ENCODE peak calls at places on chromosomes 3 and 15, in five cellular contexts. One of them, this sample, is unnamed.

GRCh38 chr3:133887951-133888703 is 7.6 kb downstream of the RAB6B start:
- DNase-seq in transverse colon: no peak
- DNase-seq in Calu3: no peak
- DNase-seq in mammary epithelial cell: no peak
- DNase-seq in lower leg skin: peak
- DNase-seq in this sample: no peak

GRCh38 chr15:94238539-94239118 is 7.3 kb downstream of the MCTP2 start:
- DNase-seq in transverse colon: no peak
- DNase-seq in Calu3: no peak
- DNase-seq in mammary epithelial cell: no peak
- DNase-seq in lower leg skin: no peak
- DNase-seq in this sample: no peak

GRCh38 chr3:114441386-114441785 is 147.6 kb downstream of the TIGIT start:
- DNase-seq in transverse colon: no peak
- DNase-seq in Calu3: no peak
- DNase-seq in mammary epithelial cell: no peak
- DNase-seq in lower leg skin: no peak
- DNase-seq in this sample: no peak

GRCh38 chr3:134487406-134487805 is 1.5 kb downstream of the CEP63 start:
- DNase-seq in transverse colon: no peak
- DNase-seq in Calu3: no peak
- DNase-seq in mammary epithelial cell: no peak
- DNase-seq in lower leg skin: no peak
- DNase-seq in this sample: no peak

GRCh38 chr15:93072440-93073394 is 16.3 kb downstream of the RGMA start:
- DNase-seq in transverse colon: peak
- DNase-seq in Calu3: peak
- DNase-seq in mammary epithelial cell: peak
- DNase-seq in lower leg skin: peak
- DNase-seq in this sample: peak

GRCh38 chr3:66483006-66483928 is 17.6 kb downstream of the LRIG1 start:
- DNase-seq in transverse colon: peak
- DNase-seq in Calu3: no peak
- DNase-seq in mammary epithelial cell: no peak
- DNase-seq in lower leg skin: peak
- DNase-seq in this sample: no peak

GRCh38 chr15:95557226-95558046 is 773.1 kb upstream of the NR2F2 start:
- DNase-seq in transverse colon: no peak
- DNase-seq in Calu3: peak
- DNase-seq in mammary epithelial cell: peak
- DNase-seq in lower leg skin: no peak
- DNase-seq in this sample: peak

GRCh38 chr15:51053571-51053970 is 41.1 kb downstream of the TNFAIP8L3 start:
- DNase-seq in transverse colon: no peak
- DNase-seq in Calu3: no peak
- DNase-seq in mammary epithelial cell: no peak
- DNase-seq in lower leg skin: no peak
- DNase-seq in this sample: no peak

GRCh38 chr3:127820871-127821853 is 1.2 kb downstream of the MGLL start:
- DNase-seq in transverse colon: peak
- DNase-seq in Calu3: no peak
- DNase-seq in mammary epithelial cell: no peak
- DNase-seq in lower leg skin: peak
- DNase-seq in this sample: no peak

GRCh38 chr3:185998136-185998535 is 60.3 kb upstream of the TRA2B start:
- DNase-seq in transverse colon: no peak
- DNase-seq in Calu3: no peak
- DNase-seq in mammary epithelial cell: no peak
- DNase-seq in lower leg skin: no peak
- DNase-seq in this sample: no peak

GRCh38 chr15:61830536-61831330 is 229.5 kb downstream of the VPS13C start:
- DNase-seq in transverse colon: no peak
- DNase-seq in Calu3: no peak
- DNase-seq in mammary epithelial cell: no peak
- DNase-seq in lower leg skin: no peak
- DNase-seq in this sample: no peak

GRCh38 chr15:76936671-76937070 is 5.1 kb downstream of the RCN2 start:
- DNase-seq in transverse colon: no peak
- DNase-seq in Calu3: no peak
- DNase-seq in mammary epithelial cell: peak
- DNase-seq in lower leg skin: no peak
- DNase-seq in this sample: no peak

GRCh38 chr3:46466273-46466672 is 1.6 kb upstream of the LTF start:
- DNase-seq in transverse colon: no peak
- DNase-seq in Calu3: no peak
- DNase-seq in mammary epithelial cell: no peak
- DNase-seq in lower leg skin: peak
- DNase-seq in this sample: no peak

GRCh38 chr15:43954181-43954621 is 127.4 kb downstream of the WDR76 start:
- DNase-seq in transverse colon: no peak
- DNase-seq in Calu3: no peak
- DNase-seq in mammary epithelial cell: peak
- DNase-seq in lower leg skin: no peak
- DNase-seq in this sample: no peak

GRCh38 chr3:69120879-69121464 is 1.4 kb downstream of the LMOD3 start:
- DNase-seq in transverse colon: peak
- DNase-seq in Calu3: peak
- DNase-seq in mammary epithelial cell: peak
- DNase-seq in lower leg skin: peak
- DNase-seq in this sample: peak

GRCh38 chr15:55277116-55277564 is 12.5 kb downstream of the RAB27A start:
- DNase-seq in transverse colon: peak
- DNase-seq in Calu3: no peak
- DNase-seq in mammary epithelial cell: no peak
- DNase-seq in lower leg skin: no peak
- DNase-seq in this sample: no peak

GRCh38 chr15:26879770-26880169 is 12.9 kb downstream of the GABRA5 start:
- DNase-seq in transverse colon: no peak
- DNase-seq in Calu3: no peak
- DNase-seq in mammary epithelial cell: no peak
- DNase-seq in lower leg skin: peak
- DNase-seq in this sample: no peak

GRCh38 chr3:150329408-150329807 is 78.7 kb upstream of the TSC22D2 start:
- DNase-seq in transverse colon: no peak
- DNase-seq in Calu3: no peak
- DNase-seq in mammary epithelial cell: no peak
- DNase-seq in lower leg skin: no peak
- DNase-seq in this sample: no peak

GRCh38 chr3:147113293-147114045 is 292.9 kb downstream of the ZIC4 start:
- DNase-seq in transverse colon: no peak
- DNase-seq in Calu3: no peak
- DNase-seq in mammary epithelial cell: peak
- DNase-seq in lower leg skin: no peak
- DNase-seq in this sample: peak

GRCh38 chr3:40923130-40923529 is 276.2 kb upstream of the CTNNB1 start:
- DNase-seq in transverse colon: no peak
- DNase-seq in Calu3: no peak
- DNase-seq in mammary epithelial cell: no peak
- DNase-seq in lower leg skin: no peak
- DNase-seq in this sample: no peak

GRCh38 chr3:67692621-67693020 is 38.2 kb upstream of the SUCLG2 start:
- DNase-seq in transverse colon: no peak
- DNase-seq in Calu3: no peak
- DNase-seq in mammary epithelial cell: no peak
- DNase-seq in lower leg skin: no peak
- DNase-seq in this sample: no peak
- TF ChIP-seq CTCF in transverse colon: no peak
- TF ChIP-seq CTCF in Calu3: no peak
- TF ChIP-seq CTCF in mammary epithelial cell: no peak
- TF ChIP-seq CTCF in lower leg skin: no peak
- TF ChIP-seq CTCF in this sample: no peak

DNA sequence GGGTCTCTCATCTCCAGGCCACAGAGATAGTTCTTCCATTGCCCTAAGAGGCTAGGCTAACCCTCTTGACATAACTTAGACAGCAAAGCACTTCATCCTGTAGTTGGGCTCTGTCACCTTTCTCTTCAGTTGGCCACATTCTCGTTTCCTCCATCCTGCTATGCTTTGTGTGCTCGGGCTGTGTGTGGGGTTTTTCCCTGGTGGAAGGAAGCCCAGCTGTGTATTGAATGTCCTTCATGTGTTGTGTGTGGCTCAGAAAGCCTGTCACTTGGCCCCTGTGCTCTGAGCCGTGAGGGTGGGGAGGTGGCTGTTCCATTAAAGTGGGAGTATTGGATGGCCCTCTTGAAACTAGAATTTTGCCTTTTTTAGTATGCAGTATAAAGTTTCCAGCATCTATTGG is 8.8 kb upstream of the EXOG start:
- DNase-seq in transverse colon: no peak
- DNase-seq in Calu3: no peak
- DNase-seq in mammary epithelial cell: no peak
- DNase-seq in lower leg skin: no peak
- DNase-seq in this sample: no peak
- TF ChIP-seq CTCF in transverse colon: no peak
- TF ChIP-seq CTCF in Calu3: no peak
- TF ChIP-seq CTCF in mammary epithelial cell: no peak
- TF ChIP-seq CTCF in lower leg skin: no peak
- TF ChIP-seq CTCF in this sample: no peak

DNA sequence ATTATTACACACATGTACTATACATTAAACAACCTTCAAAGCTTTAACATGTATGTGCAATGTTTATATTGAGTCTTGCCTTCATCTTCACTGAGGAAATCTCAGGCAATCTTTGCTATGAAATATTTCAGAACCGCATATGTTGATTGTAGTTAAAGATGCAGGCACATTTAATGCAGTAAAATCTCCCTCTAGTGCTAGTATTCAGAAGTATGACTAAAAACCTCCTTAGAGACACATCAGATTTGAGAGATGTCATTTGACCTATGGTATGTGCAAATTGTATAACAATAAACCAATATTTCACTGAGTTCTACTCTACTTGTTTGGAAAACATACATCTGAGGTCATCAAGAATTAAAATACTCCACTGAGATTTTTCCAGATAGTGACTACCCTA is 123.8 kb upstream of the C15orf61 start:
- DNase-seq in transverse colon: no peak
- DNase-seq in Calu3: no peak
- DNase-seq in mammary epithelial cell: no peak
- DNase-seq in lower leg skin: no peak
- DNase-seq in this sample: no peak
- TF ChIP-seq CTCF in transverse colon: no peak
- TF ChIP-seq CTCF in Calu3: no peak
- TF ChIP-seq CTCF in mammary epithelial cell: no peak
- TF ChIP-seq CTCF in lower leg skin: no peak
- TF ChIP-seq CTCF in this sample: peak

GRCh38 chr15:41585140-41586047 is 26.4 kb downstream of the TYRO3 start:
- DNase-seq in transverse colon: peak
- DNase-seq in Calu3: peak
- DNase-seq in mammary epithelial cell: peak
- DNase-seq in lower leg skin: no peak
- DNase-seq in this sample: peak
- TF ChIP-seq CTCF in transverse colon: peak
- TF ChIP-seq CTCF in Calu3: no peak
- TF ChIP-seq CTCF in mammary epithelial cell: peak
- TF ChIP-seq CTCF in lower leg skin: no peak
- TF ChIP-seq CTCF in this sample: peak

This sample was measured in HFFc6.